ENCODE peak calls at places on chromosome 19, in eight cellular contexts. G is H54; N is EL; S is HS-5; L is colonic mucosa; X is HFFc6; R is B cell; Y is stimulated activated CD4-positive, alpha-beta T cell treated with anti-CD3 and anti-CD28 coated beads, Interleukin-4, amount 100 ng/mL, for 24 hours. V is an unnamed sample.

GRCh38 chr19:11291991-11292390 is 4.0 kb upstream of the TSPAN16 start:
- DNase-seq in R (no peak), G (no peak), Y (no peak), N (no peak), S (no peak), L (no peak), X (no peak), V (no peak)

GRCh38 chr19:47280183-47280797 is 5.6 kb downstream of the INAFM1 start:
- DNase-seq in G (no peak), L (no peak), Y (peak), N (peak), R (no peak), X (no peak), S (no peak), V (peak)

GRCh38 chr19:44566984-44567383 is 37.5 kb upstream of the CEACAM20 start:
- DNase-seq in N (no peak), R (no peak), X (no peak), G (no peak), L (no peak), Y (no peak), S (no peak), V (no peak)

GRCh38 chr19:17584132-17584531 is 28.7 kb downstream of the COLGALT1 start:
- DNase-seq in Y (no peak), N (no peak), X (no peak), L (no peak), R (no peak), G (no peak), S (no peak), V (no peak)

GRCh38 chr19:5040544-5041167 is 71.7 kb downstream of the KDM4B start:
- DNase-seq in Y (no peak), X (no peak), G (no peak), L (no peak), N (no peak), S (no peak), R (no peak), V (no peak)

GRCh38 chr19:13965926-13966683 is 13.8 kb downstream of the DCAF15 start:
- DNase-seq in S (no peak), R (peak), L (no peak), Y (no peak), X (no peak), G (no peak), N (no peak), V (no peak)

GRCh38 chr19:15964231-15964630 is 15.4 kb downstream of the OR10H4 start:
- DNase-seq in G (no peak), X (no peak), L (no peak), R (no peak), N (no peak), Y (no peak), S (no peak), V (no peak)

GRCh38 chr19:42468273-42468796 is 25.6 kb upstream of the CXCL17 start:
- DNase-seq in N (peak), R (no peak), X (peak), L (peak), G (peak), Y (no peak), S (peak), V (no peak)

GRCh38 chr19:32255566-32256295 is 89.7 kb upstream of the ZNF507 start:
- DNase-seq in G (no peak), L (no peak), Y (no peak), N (no peak), S (no peak), X (no peak), R (no peak), V (no peak)

GRCh38 chr19:56126983-56127780 is 6.1 kb upstream of the ZNF787 start:
- DNase-seq in R (no peak), Y (no peak), X (no peak), G (no peak), L (no peak), N (no peak), S (no peak), V (no peak)

GRCh38 chr19:1828279-1829238 is 16.5 kb upstream of the ATP8B3 start:
- DNase-seq in N (no peak), Y (no peak), L (no peak), R (no peak), X (no peak), G (no peak), S (no peak), V (no peak)

GRCh38 chr19:3612901-3613741 is 6.4 kb upstream of the TBXA2R start:
- DNase-seq in Y (no peak), G (no peak), X (no peak), R (no peak), L (no peak), S (no peak), N (no peak), V (no peak)

GRCh38 chr19:8666814-8667405 is 31.7 kb downstream of the ACTL9 start:
- DNase-seq in L (no peak), X (no peak), S (no peak), Y (no peak), N (no peak), R (no peak), G (no peak), V (peak)

GRCh38 chr19:43465468-43466120 is at the start of gene LYPD3:
- DNase-seq in R (no peak), S (no peak), Y (no peak), L (peak), X (peak), N (peak), G (no peak), V (no peak)

GRCh38 chr19:13079542-13079986 is 23.1 kb downstream of the LYL1 start:
- DNase-seq in X (no peak), R (no peak), S (no peak), N (no peak), G (no peak), Y (no peak), L (peak), V (peak)

GRCh38 chr19:11699931-11700794 is 38.6 kb downstream of the ZNF823 start:
- DNase-seq in S (peak), G (no peak), R (peak), N (peak), L (peak), Y (no peak), X (peak), V (peak)

GRCh38 chr19:17762505-17763229 is 11.4 kb downstream of the FCHO1 start:
- DNase-seq in R (no peak), N (peak), Y (no peak), X (peak), L (peak), G (no peak), S (no peak), V (peak)

GRCh38 chr19:32614916-32615315 is 33.9 kb downstream of the PDCD5 start:
- DNase-seq in Y (no peak), R (no peak), L (no peak), G (no peak), S (no peak), N (no peak), X (no peak), V (no peak)

GRCh38 chr19:18586311-18586710 is 2.3 kb upstream of the REX1BD start:
- DNase-seq in S (no peak), L (no peak), X (no peak), G (no peak), Y (no peak), R (no peak), N (no peak), V (peak)